ENCODE peak calls at places on chromosomes 3 and 15, in eight cellular contexts. One of them, this sample, is unnamed.

GRCh38 chr3:14823910-14824629 is 5.3 kb downstream of the FGD5 start:
- DNase-seq in heart right ventricle: no peak
- DNase-seq in PC-3: no peak
- DNase-seq in GM23248: no peak
- DNase-seq in CD4-positive, alpha-beta memory T cell: no peak
- DNase-seq in upper lobe of right lung: no peak
- DNase-seq in pancreas: no peak
- DNase-seq in fibroblast of lung: no peak
- DNase-seq in this sample: no peak

GRCh38 chr3:48268381-48268935 is 27.6 kb downstream of the ZNF589 start:
- DNase-seq in heart right ventricle: no peak
- DNase-seq in PC-3: peak; percentile 97
- DNase-seq in GM23248: no peak
- DNase-seq in CD4-positive, alpha-beta memory T cell: peak; percentile 82
- DNase-seq in upper lobe of right lung: no peak
- DNase-seq in pancreas: no peak
- DNase-seq in fibroblast of lung: no peak
- DNase-seq in this sample: peak; percentile 99

GRCh38 chr3:105555206-105555605 is 188.5 kb downstream of the ALCAM start:
- DNase-seq in heart right ventricle: no peak
- DNase-seq in PC-3: no peak
- DNase-seq in GM23248: peak; percentile 34
- DNase-seq in CD4-positive, alpha-beta memory T cell: no peak
- DNase-seq in upper lobe of right lung: no peak
- DNase-seq in pancreas: no peak
- DNase-seq in fibroblast of lung: no peak
- DNase-seq in this sample: no peak

GRCh38 chr3:43968465-43968864 is 273.2 kb upstream of the TOPAZ1 start:
- DNase-seq in heart right ventricle: no peak
- DNase-seq in PC-3: no peak
- DNase-seq in GM23248: no peak
- DNase-seq in CD4-positive, alpha-beta memory T cell: no peak
- DNase-seq in upper lobe of right lung: no peak
- DNase-seq in pancreas: no peak
- DNase-seq in fibroblast of lung: no peak
- DNase-seq in this sample: no peak

GRCh38 chr3:32991781-32992180 is 40.3 kb downstream of the CCR4 start:
- DNase-seq in heart right ventricle: no peak
- DNase-seq in PC-3: no peak
- DNase-seq in GM23248: no peak
- DNase-seq in CD4-positive, alpha-beta memory T cell: no peak
- DNase-seq in upper lobe of right lung: no peak
- DNase-seq in pancreas: no peak
- DNase-seq in fibroblast of lung: no peak
- DNase-seq in this sample: peak; percentile 29

GRCh38 chr3:188431553-188431952 is 277.6 kb downstream of the LPP start:
- DNase-seq in heart right ventricle: no peak
- DNase-seq in PC-3: peak; percentile 84
- DNase-seq in GM23248: peak; percentile 64
- DNase-seq in CD4-positive, alpha-beta memory T cell: no peak
- DNase-seq in upper lobe of right lung: no peak
- DNase-seq in pancreas: no peak
- DNase-seq in fibroblast of lung: peak; percentile 33
- DNase-seq in this sample: peak; percentile 95

GRCh38 chr3:79041621-79042020 is 726.2 kb downstream of the ROBO1 start:
- DNase-seq in heart right ventricle: no peak
- DNase-seq in PC-3: no peak
- DNase-seq in GM23248: no peak
- DNase-seq in CD4-positive, alpha-beta memory T cell: no peak
- DNase-seq in upper lobe of right lung: no peak
- DNase-seq in pancreas: no peak
- DNase-seq in fibroblast of lung: no peak
- DNase-seq in this sample: no peak

GRCh38 chr3:127690823-127691452 is 18.2 kb downstream of the ABTB1 start:
- DNase-seq in heart right ventricle: peak; percentile 38
- DNase-seq in PC-3: peak; percentile 66
- DNase-seq in GM23248: peak; percentile 80
- DNase-seq in CD4-positive, alpha-beta memory T cell: no peak
- DNase-seq in upper lobe of right lung: peak; percentile 69
- DNase-seq in pancreas: no peak
- DNase-seq in fibroblast of lung: peak; percentile 66
- DNase-seq in this sample: peak; percentile 55

GRCh38 chr15:89122532-89123525 is 34.6 kb downstream of the ABHD2 start:
- DNase-seq in heart right ventricle: no peak
- DNase-seq in PC-3: peak; percentile 88
- DNase-seq in GM23248: peak; percentile 69
- DNase-seq in CD4-positive, alpha-beta memory T cell: no peak
- DNase-seq in upper lobe of right lung: no peak
- DNase-seq in pancreas: no peak
- DNase-seq in fibroblast of lung: no peak
- DNase-seq in this sample: peak; percentile 96

GRCh38 chr3:177824190-177824786 is 627.0 kb upstream of the TBL1XR1 start:
- DNase-seq in heart right ventricle: peak; percentile 56
- DNase-seq in PC-3: peak; percentile 75
- DNase-seq in GM23248: peak; percentile 76
- DNase-seq in CD4-positive, alpha-beta memory T cell: no peak
- DNase-seq in upper lobe of right lung: peak; percentile 77
- DNase-seq in pancreas: peak; percentile 50
- DNase-seq in fibroblast of lung: peak; percentile 69
- DNase-seq in this sample: peak; percentile 73

GRCh38 chr3:128701342-128702212 is 24.4 kb upstream of the RAB7A start:
- DNase-seq in heart right ventricle: no peak
- DNase-seq in PC-3: no peak
- DNase-seq in GM23248: no peak
- DNase-seq in CD4-positive, alpha-beta memory T cell: no peak
- DNase-seq in upper lobe of right lung: no peak
- DNase-seq in pancreas: no peak
- DNase-seq in fibroblast of lung: peak; percentile 14
- DNase-seq in this sample: no peak

GRCh38 chr3:168034152-168034928 is 61.4 kb downstream of the GOLIM4 start:
- DNase-seq in heart right ventricle: no peak
- DNase-seq in PC-3: peak; percentile 33
- DNase-seq in GM23248: peak; percentile 89
- DNase-seq in CD4-positive, alpha-beta memory T cell: no peak
- DNase-seq in upper lobe of right lung: no peak
- DNase-seq in pancreas: no peak
- DNase-seq in fibroblast of lung: peak; percentile 51
- DNase-seq in this sample: peak; percentile 15

GRCh38 chr3:176514297-176514696 is 683.0 kb downstream of the TBL1XR1 start:
- DNase-seq in heart right ventricle: no peak
- DNase-seq in PC-3: peak; percentile 80
- DNase-seq in GM23248: peak; percentile 47
- DNase-seq in CD4-positive, alpha-beta memory T cell: no peak
- DNase-seq in upper lobe of right lung: no peak
- DNase-seq in pancreas: no peak
- DNase-seq in fibroblast of lung: peak; percentile 54
- DNase-seq in this sample: peak; percentile 43

GRCh38 chr15:92383528-92384326 is 10.0 kb upstream of the ST8SIA2 start:
- DNase-seq in heart right ventricle: peak; percentile 29
- DNase-seq in PC-3: peak; percentile 35
- DNase-seq in GM23248: peak; percentile 44
- DNase-seq in CD4-positive, alpha-beta memory T cell: peak; percentile 1
- DNase-seq in upper lobe of right lung: no peak
- DNase-seq in pancreas: no peak
- DNase-seq in fibroblast of lung: no peak
- DNase-seq in this sample: no peak

GRCh38 chr15:29708519-29708918 is 113.7 kb downstream of the TJP1 start:
- DNase-seq in heart right ventricle: no peak
- DNase-seq in PC-3: no peak
- DNase-seq in GM23248: no peak
- DNase-seq in CD4-positive, alpha-beta memory T cell: no peak
- DNase-seq in upper lobe of right lung: no peak
- DNase-seq in pancreas: no peak
- DNase-seq in fibroblast of lung: no peak
- DNase-seq in this sample: no peak

GRCh38 chr15:35690698-35691116 is 144.7 kb upstream of the DPH6 start:
- DNase-seq in heart right ventricle: no peak
- DNase-seq in PC-3: no peak
- DNase-seq in GM23248: peak; percentile 60
- DNase-seq in CD4-positive, alpha-beta memory T cell: no peak
- DNase-seq in upper lobe of right lung: no peak
- DNase-seq in pancreas: no peak
- DNase-seq in fibroblast of lung: peak; percentile 87
- DNase-seq in this sample: no peak

GRCh38 chr3:52495777-52496602 is 852 bp downstream of the STAB1 start:
- DNase-seq in heart right ventricle: no peak
- DNase-seq in PC-3: no peak
- DNase-seq in GM23248: peak; percentile 72
- DNase-seq in CD4-positive, alpha-beta memory T cell: no peak
- DNase-seq in upper lobe of right lung: no peak
- DNase-seq in pancreas: no peak
- DNase-seq in fibroblast of lung: peak; percentile 62
- DNase-seq in this sample: peak; percentile 51

GRCh38 chr3:109316162-109316730 is at the start of gene DPPA2:
- DNase-seq in heart right ventricle: no peak
- DNase-seq in PC-3: no peak
- DNase-seq in GM23248: no peak
- DNase-seq in CD4-positive, alpha-beta memory T cell: no peak
- DNase-seq in upper lobe of right lung: no peak
- DNase-seq in pancreas: no peak
- DNase-seq in fibroblast of lung: no peak
- DNase-seq in this sample: no peak

DNA sequence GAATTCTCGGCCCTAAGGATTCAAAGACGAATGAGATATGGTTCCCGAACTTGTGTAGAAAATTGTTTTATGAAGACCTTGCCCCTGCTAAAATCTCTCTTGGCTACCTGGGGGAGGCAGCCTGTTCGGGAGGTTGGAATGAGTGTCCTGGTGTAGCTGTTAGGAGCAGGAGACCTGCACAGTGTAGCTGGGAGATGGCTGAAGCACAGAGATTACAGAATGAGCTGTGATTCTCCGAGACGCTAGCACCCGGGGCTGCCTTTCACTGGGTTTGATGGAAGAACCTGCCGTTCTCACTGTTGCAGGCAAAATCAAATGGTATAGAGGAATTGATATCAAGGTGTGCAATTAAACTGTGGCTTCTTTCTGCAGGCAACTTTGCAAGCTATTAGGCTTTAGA is 68.0 kb downstream of the TRAK1 start:
- DNase-seq in heart right ventricle: no peak
- DNase-seq in PC-3: no peak
- DNase-seq in GM23248: no peak
- DNase-seq in CD4-positive, alpha-beta memory T cell: no peak
- DNase-seq in upper lobe of right lung: no peak
- DNase-seq in pancreas: no peak
- DNase-seq in fibroblast of lung: no peak
- DNase-seq in this sample: no peak
- H3K4me3 ChIP-seq in heart right ventricle: no peak overlapping the region
- H3K4me3 ChIP-seq in PC-3: no peak overlapping the region
- H3K4me3 ChIP-seq in GM23248: no peak overlapping the region
- H3K4me3 ChIP-seq in CD4-positive, alpha-beta memory T cell: no peak overlapping the region
- H3K4me3 ChIP-seq in upper lobe of right lung: peak overlapping the region; percentile 35
- H3K4me3 ChIP-seq in pancreas: no peak overlapping the region
- H3K4me3 ChIP-seq in fibroblast of lung: no peak overlapping the region
- H3K4me3 ChIP-seq in this sample: no peak overlapping the region

DNA sequence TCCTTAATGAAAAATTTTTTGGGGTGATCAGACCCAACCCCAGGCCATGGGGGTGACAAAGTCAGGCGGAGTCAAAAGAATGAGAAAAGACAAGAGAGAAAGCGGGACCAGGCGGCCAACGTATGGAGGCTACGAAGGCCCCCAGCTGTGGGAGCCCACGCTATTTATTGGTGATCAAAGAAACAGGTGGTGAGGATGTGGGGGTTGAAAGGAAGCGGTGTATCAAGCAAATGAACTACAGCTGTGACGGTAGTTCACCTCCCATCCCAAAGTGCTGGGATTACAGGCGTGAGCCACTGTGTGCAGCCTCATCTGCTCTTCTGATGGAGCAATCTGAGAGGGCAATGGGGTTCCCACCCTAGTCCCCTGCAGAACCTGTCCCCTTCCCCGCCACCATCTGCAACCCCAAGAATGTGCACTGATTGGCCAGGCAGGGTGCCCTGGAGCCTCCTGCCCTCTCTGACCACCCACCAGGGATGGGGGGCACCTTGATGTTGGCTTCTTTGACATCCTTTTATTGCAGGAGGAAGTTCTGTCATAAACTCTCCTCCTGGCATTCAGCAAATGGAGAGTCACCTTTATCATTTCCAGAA is 1.1 kb upstream of the CHRNA3 start:
- DNase-seq in heart right ventricle: no peak
- DNase-seq in PC-3: no peak
- DNase-seq in GM23248: no peak
- DNase-seq in CD4-positive, alpha-beta memory T cell: no peak
- DNase-seq in upper lobe of right lung: peak; percentile 4
- DNase-seq in pancreas: no peak
- DNase-seq in fibroblast of lung: no peak
- DNase-seq in this sample: no peak
- H3K27me3 ChIP-seq in heart right ventricle: peaks cover 69% of the 10 kb centered on the region
- H3K27me3 ChIP-seq in PC-3: peaks cover 22% of the 10 kb centered on the region
- H3K27me3 ChIP-seq in GM23248: peaks cover 75% of the 10 kb centered on the region
- H3K27me3 ChIP-seq in CD4-positive, alpha-beta memory T cell: peaks cover 7% of the 10 kb centered on the region
- H3K27me3 ChIP-seq in upper lobe of right lung: peaks cover 57% of the 10 kb centered on the region
- H3K27me3 ChIP-seq in pancreas: peaks cover 5% of the 10 kb centered on the region
- H3K27me3 ChIP-seq in fibroblast of lung: peaks cover 30% of the 10 kb centered on the region
- H3K27me3 ChIP-seq in this sample: peaks cover 21% of the 10 kb centered on the region

DNA sequence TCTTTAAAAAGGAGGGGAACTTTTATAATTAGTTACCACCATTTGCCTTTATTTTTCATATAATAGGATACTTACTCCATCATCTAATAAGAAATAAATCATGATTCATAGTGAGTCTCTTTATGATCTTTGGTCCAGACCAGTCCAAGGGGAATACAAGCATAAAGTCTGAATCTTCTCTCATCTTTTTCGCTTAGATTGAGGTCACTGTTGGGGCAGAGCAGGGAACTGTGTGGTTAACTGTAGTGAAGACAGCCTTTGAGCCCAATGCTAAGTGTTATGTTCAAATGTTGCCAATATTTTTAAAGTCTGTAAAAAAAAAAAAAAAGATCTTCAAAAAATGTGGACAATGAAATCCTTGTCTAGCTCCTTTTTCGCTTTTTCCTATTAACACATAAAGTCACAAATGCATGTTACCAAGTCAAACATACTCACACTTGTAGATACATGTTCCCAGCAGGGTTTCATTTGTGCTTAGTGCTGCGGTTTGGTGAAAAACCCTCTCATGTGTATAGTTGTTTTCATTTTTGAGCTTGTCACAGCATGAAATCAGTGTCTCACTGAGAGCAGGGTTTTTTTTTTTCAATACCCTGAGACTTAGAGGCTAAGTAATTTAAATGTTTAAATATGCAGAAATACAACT is 72.1 kb downstream of the EPHA3 start:
- DNase-seq in heart right ventricle: no peak
- DNase-seq in PC-3: no peak
- DNase-seq in GM23248: no peak
- DNase-seq in CD4-positive, alpha-beta memory T cell: no peak
- DNase-seq in upper lobe of right lung: no peak
- DNase-seq in pancreas: no peak
- DNase-seq in fibroblast of lung: peak; percentile 4
- DNase-seq in this sample: peak; percentile 97
- H3K4me3 ChIP-seq in heart right ventricle: peak overlapping the region; percentile 11
- H3K4me3 ChIP-seq in PC-3: no peak overlapping the region
- H3K4me3 ChIP-seq in GM23248: no peak overlapping the region
- H3K4me3 ChIP-seq in CD4-positive, alpha-beta memory T cell: no peak overlapping the region
- H3K4me3 ChIP-seq in upper lobe of right lung: no peak overlapping the region
- H3K4me3 ChIP-seq in pancreas: no peak overlapping the region
- H3K4me3 ChIP-seq in fibroblast of lung: no peak overlapping the region
- H3K4me3 ChIP-seq in this sample: no peak overlapping the region

DNA sequence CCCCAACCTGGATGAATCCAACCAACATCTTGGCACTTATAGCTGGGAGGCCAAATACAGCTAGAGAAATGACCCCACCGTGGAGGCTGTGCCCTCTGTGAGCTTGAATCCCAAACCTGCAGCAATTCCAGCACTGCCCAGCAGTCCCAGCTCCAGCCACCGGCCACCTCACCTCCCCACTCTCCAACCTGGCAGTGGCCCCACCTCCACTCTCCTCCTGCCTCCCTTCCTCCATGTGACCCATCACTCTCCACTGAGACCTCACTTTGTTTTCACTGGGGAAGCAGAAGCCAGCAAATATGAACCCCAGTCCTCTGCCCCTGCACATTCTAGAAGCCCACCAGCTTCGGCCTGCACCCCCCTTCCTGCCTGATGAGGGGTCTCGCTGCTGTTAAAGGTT is 79.7 kb upstream of the LINGO1 start:
- DNase-seq in heart right ventricle: no peak
- DNase-seq in PC-3: no peak
- DNase-seq in GM23248: no peak
- DNase-seq in CD4-positive, alpha-beta memory T cell: no peak
- DNase-seq in upper lobe of right lung: no peak
- DNase-seq in pancreas: no peak
- DNase-seq in fibroblast of lung: no peak
- DNase-seq in this sample: no peak
- H3K27me3 ChIP-seq in heart right ventricle: peaks cover 34% of the 10 kb centered on the region
- H3K27me3 ChIP-seq in PC-3: peaks cover 3% of the 10 kb centered on the region
- H3K27me3 ChIP-seq in GM23248: peaks cover 21% of the 10 kb centered on the region
- H3K27me3 ChIP-seq in CD4-positive, alpha-beta memory T cell: no peaks in the 10 kb centered on the region
- H3K27me3 ChIP-seq in upper lobe of right lung: peaks cover 12% of the 10 kb centered on the region
- H3K27me3 ChIP-seq in pancreas: no peaks in the 10 kb centered on the region
- H3K27me3 ChIP-seq in fibroblast of lung: no peaks in the 10 kb centered on the region
- H3K27me3 ChIP-seq in this sample: no peaks in the 10 kb centered on the region

This sample was measured in bronchial epithelial cell.